ENCODE peak calls at places on chromosomes 5 and 9, in nine cellular contexts. One of them, this sample, is unnamed.

GRCh38 chr5:160539431-160539830 is 117.8 kb downstream of the PTTG1 start:
- DNase-seq in colonic mucosa: no peak
- DNase-seq in AG08395: no peak
- DNase-seq in epithelial cell of esophagus: peak; percentile 67
- DNase-seq in activated naive CD4-positive, alpha-beta T cell treated with anti-CD3 and anti-CD28 coated beads, Interleukin-2, amount 10 ng/mL, durations not matched to agents 7 days and 5 days: no peak
- DNase-seq in activated CD8-positive, alpha-beta memory T cell treated with anti-CD3 and anti-CD28 coated beads for 1 hour: no peak
- DNase-seq in GM23248: peak; percentile 12
- DNase-seq in GM03348: no peak
- DNase-seq in stimulated activated CD4-positive, alpha-beta T cell treated with anti-CD3 and anti-CD28 coated beads, Interleukin-4, amount 100 ng/mL, for 1 hour: peak; percentile 32
- DNase-seq in this sample: no peak

GRCh38 chr9:127025042-127025441 is 97.4 kb downstream of the ANGPTL2 start:
- DNase-seq in stimulated activated CD4-positive, alpha-beta T cell treated with anti-CD3 and anti-CD28 coated beads, Interleukin-4, amount 100 ng/mL, for 1 hour: no peak
- DNase-seq in epithelial cell of esophagus: peak; percentile 19
- DNase-seq in activated CD8-positive, alpha-beta memory T cell treated with anti-CD3 and anti-CD28 coated beads for 1 hour: no peak
- DNase-seq in AG08395: no peak
- DNase-seq in GM03348: no peak
- DNase-seq in colonic mucosa: no peak
- DNase-seq in GM23248: no peak
- DNase-seq in activated naive CD4-positive, alpha-beta T cell treated with anti-CD3 and anti-CD28 coated beads, Interleukin-2, amount 10 ng/mL, durations not matched to agents 7 days and 5 days: no peak
- DNase-seq in this sample: no peak

GRCh38 chr9:4298255-4299005 is 1.4 kb downstream of the GLIS3 start:
- DNase-seq in AG08395: no peak
- DNase-seq in GM03348: peak; percentile 34
- DNase-seq in stimulated activated CD4-positive, alpha-beta T cell treated with anti-CD3 and anti-CD28 coated beads, Interleukin-4, amount 100 ng/mL, for 1 hour: peak; percentile 38
- DNase-seq in epithelial cell of esophagus: peak; percentile 72
- DNase-seq in activated naive CD4-positive, alpha-beta T cell treated with anti-CD3 and anti-CD28 coated beads, Interleukin-2, amount 10 ng/mL, durations not matched to agents 7 days and 5 days: peak; percentile 44
- DNase-seq in activated CD8-positive, alpha-beta memory T cell treated with anti-CD3 and anti-CD28 coated beads for 1 hour: no peak
- DNase-seq in GM23248: peak; percentile 72
- DNase-seq in colonic mucosa: peak; percentile 70
- DNase-seq in this sample: no peak

GRCh38 chr9:21565137-21565536 is 83.0 kb upstream of the IFNE start:
- DNase-seq in colonic mucosa: no peak
- DNase-seq in epithelial cell of esophagus: peak; percentile 81
- DNase-seq in GM23248: no peak
- DNase-seq in GM03348: no peak
- DNase-seq in activated naive CD4-positive, alpha-beta T cell treated with anti-CD3 and anti-CD28 coated beads, Interleukin-2, amount 10 ng/mL, durations not matched to agents 7 days and 5 days: no peak
- DNase-seq in stimulated activated CD4-positive, alpha-beta T cell treated with anti-CD3 and anti-CD28 coated beads, Interleukin-4, amount 100 ng/mL, for 1 hour: no peak
- DNase-seq in activated CD8-positive, alpha-beta memory T cell treated with anti-CD3 and anti-CD28 coated beads for 1 hour: no peak
- DNase-seq in AG08395: no peak
- DNase-seq in this sample: no peak

GRCh38 chr5:54854883-54855581 is 130.4 kb downstream of the ESM1 start:
- DNase-seq in epithelial cell of esophagus: no peak
- DNase-seq in GM03348: no peak
- DNase-seq in colonic mucosa: no peak
- DNase-seq in AG08395: no peak
- DNase-seq in activated naive CD4-positive, alpha-beta T cell treated with anti-CD3 and anti-CD28 coated beads, Interleukin-2, amount 10 ng/mL, durations not matched to agents 7 days and 5 days: no peak
- DNase-seq in activated CD8-positive, alpha-beta memory T cell treated with anti-CD3 and anti-CD28 coated beads for 1 hour: no peak
- DNase-seq in stimulated activated CD4-positive, alpha-beta T cell treated with anti-CD3 and anti-CD28 coated beads, Interleukin-4, amount 100 ng/mL, for 1 hour: no peak
- DNase-seq in GM23248: no peak
- DNase-seq in this sample: no peak

GRCh38 chr5:149221326-149221725 is 50.3 kb upstream of the AFAP1L1 start:
- DNase-seq in GM03348: no peak
- DNase-seq in AG08395: peak; percentile 25
- DNase-seq in activated naive CD4-positive, alpha-beta T cell treated with anti-CD3 and anti-CD28 coated beads, Interleukin-2, amount 10 ng/mL, durations not matched to agents 7 days and 5 days: no peak
- DNase-seq in stimulated activated CD4-positive, alpha-beta T cell treated with anti-CD3 and anti-CD28 coated beads, Interleukin-4, amount 100 ng/mL, for 1 hour: no peak
- DNase-seq in activated CD8-positive, alpha-beta memory T cell treated with anti-CD3 and anti-CD28 coated beads for 1 hour: no peak
- DNase-seq in epithelial cell of esophagus: no peak
- DNase-seq in GM23248: no peak
- DNase-seq in colonic mucosa: no peak
- DNase-seq in this sample: no peak

GRCh38 chr9:133060417-133060841 is 1.4 kb upstream of the CEL start:
- DNase-seq in colonic mucosa: no peak
- DNase-seq in epithelial cell of esophagus: no peak
- DNase-seq in GM23248: no peak
- DNase-seq in activated CD8-positive, alpha-beta memory T cell treated with anti-CD3 and anti-CD28 coated beads for 1 hour: no peak
- DNase-seq in activated naive CD4-positive, alpha-beta T cell treated with anti-CD3 and anti-CD28 coated beads, Interleukin-2, amount 10 ng/mL, durations not matched to agents 7 days and 5 days: peak; percentile 40
- DNase-seq in GM03348: no peak
- DNase-seq in stimulated activated CD4-positive, alpha-beta T cell treated with anti-CD3 and anti-CD28 coated beads, Interleukin-4, amount 100 ng/mL, for 1 hour: no peak
- DNase-seq in AG08395: no peak
- DNase-seq in this sample: no peak

GRCh38 chr5:95520176-95520575 is 34.6 kb downstream of the SKIC3 start:
- DNase-seq in activated naive CD4-positive, alpha-beta T cell treated with anti-CD3 and anti-CD28 coated beads, Interleukin-2, amount 10 ng/mL, durations not matched to agents 7 days and 5 days: no peak
- DNase-seq in colonic mucosa: no peak
- DNase-seq in GM03348: no peak
- DNase-seq in GM23248: no peak
- DNase-seq in activated CD8-positive, alpha-beta memory T cell treated with anti-CD3 and anti-CD28 coated beads for 1 hour: no peak
- DNase-seq in AG08395: no peak
- DNase-seq in stimulated activated CD4-positive, alpha-beta T cell treated with anti-CD3 and anti-CD28 coated beads, Interleukin-4, amount 100 ng/mL, for 1 hour: no peak
- DNase-seq in epithelial cell of esophagus: no peak
- DNase-seq in this sample: no peak

GRCh38 chr5:143085319-143085917 is 315.2 kb downstream of the ARHGAP26 start:
- DNase-seq in colonic mucosa: peak; percentile 38
- DNase-seq in epithelial cell of esophagus: no peak
- DNase-seq in GM23248: no peak
- DNase-seq in AG08395: no peak
- DNase-seq in activated naive CD4-positive, alpha-beta T cell treated with anti-CD3 and anti-CD28 coated beads, Interleukin-2, amount 10 ng/mL, durations not matched to agents 7 days and 5 days: no peak
- DNase-seq in GM03348: no peak
- DNase-seq in activated CD8-positive, alpha-beta memory T cell treated with anti-CD3 and anti-CD28 coated beads for 1 hour: no peak
- DNase-seq in stimulated activated CD4-positive, alpha-beta T cell treated with anti-CD3 and anti-CD28 coated beads, Interleukin-4, amount 100 ng/mL, for 1 hour: no peak
- DNase-seq in this sample: no peak

GRCh38 chr5:140642718-140643117 is 3.5 kb downstream of the TMCO6 start:
- DNase-seq in epithelial cell of esophagus: no peak
- DNase-seq in GM03348: peak; percentile 50
- DNase-seq in stimulated activated CD4-positive, alpha-beta T cell treated with anti-CD3 and anti-CD28 coated beads, Interleukin-4, amount 100 ng/mL, for 1 hour: no peak
- DNase-seq in activated naive CD4-positive, alpha-beta T cell treated with anti-CD3 and anti-CD28 coated beads, Interleukin-2, amount 10 ng/mL, durations not matched to agents 7 days and 5 days: no peak
- DNase-seq in colonic mucosa: no peak
- DNase-seq in AG08395: peak; percentile 53
- DNase-seq in GM23248: peak; percentile 67
- DNase-seq in activated CD8-positive, alpha-beta memory T cell treated with anti-CD3 and anti-CD28 coated beads for 1 hour: no peak
- DNase-seq in this sample: no peak

GRCh38 chr9:8261737-8262136 is 462.2 kb upstream of the DMAC1 start:
- DNase-seq in GM03348: no peak
- DNase-seq in colonic mucosa: no peak
- DNase-seq in epithelial cell of esophagus: no peak
- DNase-seq in activated CD8-positive, alpha-beta memory T cell treated with anti-CD3 and anti-CD28 coated beads for 1 hour: no peak
- DNase-seq in stimulated activated CD4-positive, alpha-beta T cell treated with anti-CD3 and anti-CD28 coated beads, Interleukin-4, amount 100 ng/mL, for 1 hour: no peak
- DNase-seq in AG08395: no peak
- DNase-seq in GM23248: no peak
- DNase-seq in activated naive CD4-positive, alpha-beta T cell treated with anti-CD3 and anti-CD28 coated beads, Interleukin-2, amount 10 ng/mL, durations not matched to agents 7 days and 5 days: no peak
- DNase-seq in this sample: no peak

GRCh38 chr9:38371495-38371894 is 21.0 kb upstream of the ALDH1B1 start:
- DNase-seq in GM03348: peak; percentile 42
- DNase-seq in AG08395: peak; percentile 50
- DNase-seq in colonic mucosa: peak; percentile 54
- DNase-seq in epithelial cell of esophagus: peak; percentile 74
- DNase-seq in stimulated activated CD4-positive, alpha-beta T cell treated with anti-CD3 and anti-CD28 coated beads, Interleukin-4, amount 100 ng/mL, for 1 hour: no peak
- DNase-seq in activated naive CD4-positive, alpha-beta T cell treated with anti-CD3 and anti-CD28 coated beads, Interleukin-2, amount 10 ng/mL, durations not matched to agents 7 days and 5 days: peak; percentile 54
- DNase-seq in activated CD8-positive, alpha-beta memory T cell treated with anti-CD3 and anti-CD28 coated beads for 1 hour: no peak
- DNase-seq in GM23248: peak; percentile 42
- DNase-seq in this sample: peak; percentile 24

GRCh38 chr5:122844136-122844915 is 1.1 kb upstream of the SNX24 start:
- DNase-seq in epithelial cell of esophagus: no peak
- DNase-seq in activated CD8-positive, alpha-beta memory T cell treated with anti-CD3 and anti-CD28 coated beads for 1 hour: no peak
- DNase-seq in colonic mucosa: peak; percentile 44
- DNase-seq in AG08395: no peak
- DNase-seq in activated naive CD4-positive, alpha-beta T cell treated with anti-CD3 and anti-CD28 coated beads, Interleukin-2, amount 10 ng/mL, durations not matched to agents 7 days and 5 days: peak; percentile 21
- DNase-seq in GM23248: peak; percentile 33
- DNase-seq in GM03348: peak; percentile 5
- DNase-seq in stimulated activated CD4-positive, alpha-beta T cell treated with anti-CD3 and anti-CD28 coated beads, Interleukin-4, amount 100 ng/mL, for 1 hour: no peak
- DNase-seq in this sample: no peak